ENCODE peak calls at places on chromosomes 7 and 10, in five cellular contexts. X is K562, L is AG04450, S is astrocyte of the spinal cord, I is HFF-Myc. M is an unnamed sample.

GRCh38 chr7:5077740-5078139 is 32.1 kb downstream of the RBAK start:
- DNase-seq in I (no peak), X (no peak), S (peak; percentile 33), L (no peak), M (no peak)

GRCh38 chr10:29858352-29859267 is 200.8 kb downstream of the JCAD start:
- DNase-seq in I (no peak), S (peak; percentile 87), X (no peak), L (peak; percentile 36), M (no peak)

GRCh38 chr7:157682064-157682945 is 345.5 kb downstream of the DNAJB6 start:
- DNase-seq in X (no peak), S (no peak), L (no peak), I (no peak), M (peak; percentile 29)

GRCh38 chr10:97333351-97333600 is 1.3 kb downstream of the FRAT2 start:
- DNase-seq in L (peak; percentile 15), I (no peak), X (no peak), S (peak; percentile 54), M (no peak)

GRCh38 chr7:155458317-155459132 is 596 bp downstream of the EN2 start:
- DNase-seq in L (no peak), S (no peak), I (no peak), X (no peak), M (no peak)

GRCh38 chr10:64760371-64760770 is 1239.2 kb downstream of the REEP3 start:
- DNase-seq in S (no peak), I (no peak), L (no peak), X (no peak), M (no peak)

GRCh38 chr10:103870503-103870902 is 15.1 kb upstream of the SH3PXD2A start:
- DNase-seq in L (no peak), S (peak; percentile 46), X (no peak), I (no peak), M (no peak)

GRCh38 chr7:102944241-102944640 is 31.4 kb downstream of the LRRC17 start:
- DNase-seq in S (no peak), L (no peak), I (no peak), X (no peak), M (no peak)

GRCh38 chr7:98300595-98301372 is 19.3 kb downstream of the BRI3 start:
- DNase-seq in L (no peak), X (peak; percentile 68), S (no peak), I (no peak), M (no peak)

GRCh38 chr10:78997635-78998618 is 70.8 kb upstream of the ZMIZ1 start:
- DNase-seq in I (no peak), X (no peak), S (no peak), L (no peak), M (no peak)

DNA sequence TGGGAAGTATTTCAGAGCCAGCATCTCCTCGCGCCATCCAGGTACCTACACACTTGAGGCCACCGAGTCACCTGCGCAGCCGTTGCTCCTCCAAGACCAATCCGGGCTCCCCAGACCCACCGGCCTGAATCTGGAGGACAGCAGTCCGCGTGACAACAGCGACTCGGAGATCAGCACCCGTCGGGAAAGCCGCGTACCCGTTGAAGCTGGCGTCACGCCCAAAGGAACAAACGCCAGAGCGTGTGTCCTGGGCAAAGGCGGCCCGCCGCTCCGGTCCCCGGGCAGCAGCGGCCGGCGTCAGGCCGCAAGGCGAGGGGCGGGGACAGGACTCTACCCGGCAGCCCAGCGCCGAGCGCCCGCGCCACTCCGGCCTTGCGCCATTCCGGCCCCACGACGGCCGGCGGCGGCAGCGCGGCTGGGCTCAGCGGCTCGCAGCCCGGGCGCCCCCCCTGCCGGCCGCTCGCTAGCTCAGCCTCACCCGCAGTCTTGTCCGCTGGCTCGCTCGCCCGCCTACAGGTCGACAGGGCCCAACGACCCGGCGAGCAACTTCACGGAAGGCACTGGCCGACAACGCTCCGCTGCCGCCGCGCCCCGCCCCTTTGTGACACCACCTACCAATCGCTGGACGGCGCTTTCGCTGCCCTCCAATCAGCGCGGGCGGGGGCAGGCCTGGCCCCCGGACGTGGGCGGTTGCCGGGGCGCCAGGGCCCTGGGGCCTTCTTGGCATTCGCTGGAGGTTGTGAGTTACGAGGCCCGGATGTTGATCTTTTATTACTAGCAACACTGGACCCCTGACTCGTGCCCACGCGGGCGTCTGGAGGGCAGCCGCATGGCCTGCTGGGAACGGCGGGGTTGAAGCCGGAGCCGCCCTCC is at the start of gene ZFAND4:
- DNase-seq in I (peak; percentile 83), L (peak; percentile 91), X (peak; percentile 79), S (peak; percentile 97), M (peak; percentile 97)
- TF ChIP-seq CTCF in I (peak; percentile 30), L (peak; percentile 46), X (peak; percentile 87), S (peak; percentile 44), M (peak; percentile 75)

GRCh38 chr10:91782539-91782938 is 15.7 kb upstream of the TNKS2 start:
- DNase-seq in S (no peak), X (no peak), L (no peak), I (no peak), M (no peak)

GRCh38 chr10:91785851-91786250 is 12.4 kb upstream of the TNKS2 start:
- DNase-seq in S (no peak), L (no peak), I (no peak), X (no peak), M (no peak)

GRCh38 chr10:91787810-91788209 is 10.4 kb upstream of the TNKS2 start:
- DNase-seq in L (no peak), X (no peak), I (no peak), S (no peak), M (no peak)

GRCh38 chr10:91788527-91788926 is 9.7 kb upstream of the TNKS2 start:
- DNase-seq in L (no peak), I (no peak), X (no peak), S (no peak), M (no peak)

DNA sequence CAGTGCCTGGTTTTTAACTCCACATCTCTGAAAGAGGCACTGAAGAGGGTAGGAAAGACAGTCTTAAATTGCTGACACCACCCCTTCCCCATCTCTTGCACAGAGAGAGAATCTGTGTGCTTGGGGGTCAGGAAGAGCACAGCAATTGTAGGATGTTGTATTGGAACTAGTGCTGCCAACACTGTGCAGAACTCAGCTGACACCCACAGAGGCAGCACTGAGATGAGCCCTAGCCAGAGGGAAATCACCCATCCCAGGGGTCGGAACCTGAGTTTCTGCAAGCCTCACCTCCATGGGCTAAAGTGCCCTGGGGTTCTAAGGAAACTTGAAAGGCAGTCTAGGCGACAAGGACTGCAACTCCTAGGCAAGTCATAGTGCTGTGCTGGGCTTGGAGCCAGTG is 11.0 kb upstream of the TNKS2 start:
- DNase-seq in L (no peak), S (no peak), X (no peak), I (no peak), M (no peak)
- TF ChIP-seq CTCF in L (no peak), S (no peak), X (no peak), I (no peak), M (no peak)

DNA sequence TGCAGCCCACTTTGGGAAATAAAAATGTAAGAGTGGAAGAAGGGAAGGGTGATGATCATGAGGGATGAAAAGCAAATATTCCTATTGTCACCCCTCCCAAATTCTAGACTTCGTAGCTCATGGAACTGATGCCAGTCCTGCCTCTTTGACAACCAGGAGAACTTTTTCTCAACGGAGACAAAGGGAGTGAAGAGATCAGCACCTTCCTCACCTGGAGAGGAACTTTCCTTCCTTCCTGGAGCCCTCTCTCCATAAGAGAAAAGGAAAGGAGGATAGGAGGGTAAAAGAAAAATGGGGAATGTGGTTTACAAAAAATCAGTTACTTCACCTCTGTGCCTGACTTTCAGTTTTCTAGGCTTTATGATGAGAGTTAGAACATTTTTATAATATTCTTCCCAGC is 3.4 kb downstream of the TBX20 start:
- DNase-seq in I (no peak), L (no peak), S (no peak), X (no peak), M (no peak)
- TF ChIP-seq CTCF in I (no peak), L (no peak), S (no peak), X (no peak), M (no peak)

DNA sequence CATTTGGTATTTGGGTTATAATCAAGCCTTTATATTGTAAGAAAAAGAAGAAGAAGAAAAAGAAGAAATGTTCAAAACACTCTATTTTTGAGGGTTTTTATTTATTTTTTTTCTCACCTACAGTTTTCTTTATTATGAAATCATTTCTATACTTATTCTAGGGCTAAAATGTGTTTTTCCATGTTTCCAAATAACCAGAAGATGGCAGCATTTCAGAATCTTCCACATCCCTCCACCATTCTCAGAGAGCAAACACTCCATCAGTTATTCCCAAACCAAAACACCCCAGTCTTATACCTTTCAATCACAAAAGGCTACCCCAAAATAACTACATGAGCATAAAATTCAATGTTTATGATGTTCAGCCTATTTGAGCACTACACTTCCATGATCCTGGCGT is 38.7 kb upstream of the PPP1R17 start:
- DNase-seq in X (no peak), I (no peak), S (peak; percentile 6), L (no peak), M (no peak)
- TF ChIP-seq CTCF in X (no peak), I (no peak), S (peak; percentile 28), L (peak; percentile 13), M (peak; percentile 61)

GRCh38 chr7:29926216-29926615 is 63.4 kb downstream of the SCRN1 start:
- DNase-seq in L (no peak), X (no peak), I (no peak), S (no peak), M (no peak)

GRCh38 chr7:29923231-29923630 is 66.4 kb downstream of the SCRN1 start:
- DNase-seq in L (no peak), S (no peak), I (no peak), X (no peak), M (no peak)

GRCh38 chr7:29924684-29925083 is 64.9 kb downstream of the SCRN1 start:
- DNase-seq in X (no peak), L (no peak), I (no peak), S (no peak), M (no peak)

GRCh38 chr7:29921404-29922010 is 68.1 kb downstream of the SCRN1 start:
- DNase-seq in L (peak; percentile 30), X (peak; percentile 80), S (peak; percentile 70), I (peak; percentile 49), M (no peak)

DNA sequence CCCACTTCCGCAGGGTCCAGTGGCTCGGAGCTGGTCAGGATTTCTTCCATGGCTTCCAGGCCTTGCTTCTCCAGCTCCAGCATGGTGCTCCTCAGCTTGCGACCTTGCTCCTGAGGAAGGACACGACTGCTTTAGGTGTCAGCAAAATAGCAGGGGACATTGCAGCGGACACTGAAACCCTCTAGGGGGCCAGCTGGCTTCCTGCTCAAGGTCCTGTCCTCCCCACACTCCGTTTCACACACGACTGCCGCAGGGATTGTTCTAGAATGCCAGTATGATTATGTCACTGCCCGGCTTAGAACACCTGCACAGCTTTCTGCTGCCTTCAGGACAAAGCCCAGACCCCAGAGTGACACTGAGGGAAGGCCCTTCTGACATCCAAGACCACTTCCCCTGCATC is 65.6 kb downstream of the SCRN1 start:
- DNase-seq in S (no peak), L (no peak), I (no peak), X (no peak), M (no peak)
- TF ChIP-seq CTCF in S (no peak), L (no peak), I (no peak), X (peak; percentile 43), M (no peak)

DNA sequence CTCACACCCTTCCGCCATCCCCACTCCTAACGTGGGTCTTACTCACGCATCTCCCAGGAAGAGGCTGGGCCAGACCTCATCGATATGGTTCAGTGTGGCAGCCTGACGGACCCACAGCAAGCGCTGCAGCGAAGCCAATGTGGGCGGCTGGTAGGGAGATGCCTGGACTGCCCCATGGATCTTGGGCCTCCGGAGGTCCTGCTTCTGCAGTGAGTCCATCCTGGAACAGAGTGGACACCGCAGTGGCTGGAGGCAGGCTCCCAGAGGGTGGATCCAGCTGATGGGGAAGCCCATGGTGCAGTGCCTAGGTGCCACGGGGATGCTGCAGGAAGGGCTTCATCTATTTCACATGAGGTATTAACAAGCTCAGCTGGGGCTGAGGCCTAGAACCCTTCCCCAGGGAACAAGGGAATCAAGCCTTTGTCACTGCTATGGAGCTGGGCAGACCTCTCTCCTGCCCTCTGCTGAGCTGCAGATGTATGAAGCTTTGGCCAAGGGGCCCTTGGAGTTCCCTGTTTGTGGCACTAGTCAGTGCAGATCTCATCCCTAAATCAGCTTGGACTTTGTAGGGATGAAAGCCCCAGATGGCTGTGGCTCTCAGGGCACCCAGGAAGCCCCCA is 13.7 kb upstream of the SAMD8 start:
- DNase-seq in L (no peak), S (peak; percentile 11), I (no peak), X (no peak), M (no peak)
- TF ChIP-seq CTCF in L (peak; percentile 56), S (peak; percentile 46), I (peak; percentile 38), X (peak; percentile 47), M (no peak)

M was measured in CD14-positive monocyte.